ENCODE peak calls at places on chromosomes 13 and 19, in four cellular contexts. O is IMR-90, S is K562, J is astrocyte. K is an unnamed sample.

GRCh38 chr13:42486711-42487198 is 87.2 kb upstream of the TNFSF11 start:
- DNase-seq in J (peak; percentile 82), O (peak; percentile 71), S (no peak), K (no peak)

GRCh38 chr19:3683866-3684816 is 16.1 kb downstream of the PIP5K1C start:
- DNase-seq in O (peak; percentile 31), J (peak; percentile 91), S (peak; percentile 86), K (no peak)

GRCh38 chr13:111506621-111507020 is 186.2 kb downstream of the TEX29 start:
- DNase-seq in S (no peak), O (no peak), J (no peak), K (no peak)

GRCh38 chr13:36766295-36766694 is 52.7 kb upstream of the RFXAP start:
- DNase-seq in O (peak; percentile 47), J (peak; percentile 87), S (no peak), K (no peak)

GRCh38 chr13:22915442-22916082 is 265.2 kb upstream of the SGCG start:
- DNase-seq in J (peak; percentile 33), O (peak; percentile 17), S (peak; percentile 22), K (peak; percentile 43)

GRCh38 chr19:7873304-7874079 is 698 bp downstream of the PRR36 start:
- DNase-seq in O (no peak), S (no peak), J (no peak), K (no peak)

GRCh38 chr19:54460230-54461005 is 3.2 kb downstream of the LENG9 start:
- DNase-seq in J (no peak), S (peak; percentile 8), O (no peak), K (peak; percentile 22)

GRCh38 chr13:35961461-35962220 is 169.5 kb downstream of the DCLK1 start:
- DNase-seq in J (no peak), O (peak; percentile 13), S (no peak), K (no peak)

GRCh38 chr13:27542220-27542619 is 78.1 kb downstream of the LNX2 start:
- DNase-seq in O (no peak), S (no peak), J (no peak), K (no peak)

GRCh38 chr19:49580264-49581006 is at the start of gene NOSIP:
- DNase-seq in O (peak; percentile 97), S (peak; percentile 90), J (peak; percentile 94), K (peak; percentile 97)

GRCh38 chr13:100541882-100542545 is 46.6 kb downstream of the GGACT start:
- DNase-seq in O (no peak), S (no peak), J (no peak), K (peak; percentile 9)

GRCh38 chr13:19069684-19070397 is 111.8 kb downstream of the TUBA3C start:
- DNase-seq in O (no peak), J (no peak), S (no peak), K (no peak)

GRCh38 chr19:32977269-32977668 is 5.2 kb downstream of the FAAP24 start:
- DNase-seq in O (peak; percentile 36), J (no peak), S (no peak), K (peak; percentile 74)

GRCh38 chr13:56400774-56401173 is 739.9 kb upstream of the PRR20A start:
- DNase-seq in S (no peak), O (no peak), J (no peak), K (no peak)

GRCh38 chr19:49506575-49507105 is 5.8 kb upstream of the FCGRT start:
- DNase-seq in J (no peak), S (peak; percentile 84), O (no peak), K (peak; percentile 88)

GRCh38 chr13:32695602-32696250 is 109.5 kb downstream of the PDS5B start:
- DNase-seq in S (no peak), O (peak; percentile 2), J (peak; percentile 3), K (no peak)

GRCh38 chr19:30606114-30607050 is 234.2 kb downstream of the ZNF536 start:
- DNase-seq in S (no peak), J (no peak), O (no peak), K (no peak)

GRCh38 chr13:113476811-113477210 is 13.7 kb downstream of the DCUN1D2 start:
- DNase-seq in S (no peak), O (no peak), J (no peak), K (no peak)

GRCh38 chr13:84917252-84917878 is 881.9 kb downstream of the SLITRK6 start:
- DNase-seq in S (no peak), J (peak; percentile 19), O (peak; percentile 31), K (no peak)

GRCh38 chr19:34731019-34731829 is 2.8 kb upstream of the ZNF181 start:
- DNase-seq in S (peak; percentile 52), J (no peak), O (no peak), K (no peak)

GRCh38 chr13:40484981-40485380 is 181.5 kb downstream of the FOXO1 start:
- DNase-seq in S (no peak), O (no peak), J (no peak), K (no peak)

GRCh38 chr19:5313307-5313706 is 27.3 kb downstream of the PTPRS start:
- DNase-seq in S (no peak), J (no peak), O (no peak), K (no peak)

GRCh38 chr19:42170715-42171114 is 38.5 kb upstream of the POU2F2 start:
- DNase-seq in S (no peak), O (no peak), J (no peak), K (no peak)

GRCh38 chr13:37109080-37109678 is 3.7 kb upstream of the CSNK1A1L start:
- DNase-seq in S (no peak), O (peak; percentile 62), J (peak; percentile 21), K (no peak)

GRCh38 chr13:35724480-35724879 is 248.0 kb upstream of the MAB21L1 start:
- DNase-seq in J (no peak), S (no peak), O (no peak), K (no peak)

GRCh38 chr13:78875792-78876580 is 217.0 kb upstream of the OBI1 start:
- DNase-seq in J (no peak), O (no peak), S (no peak), K (no peak)

GRCh38 chr19:765179-765738 is 14.3 kb downstream of the MISP start:
- DNase-seq in J (no peak), O (no peak), S (no peak), K (no peak)

GRCh38 chr13:22549126-22549525 is 631.7 kb upstream of the SGCG start:
- DNase-seq in S (no peak), O (no peak), J (no peak), K (no peak)

GRCh38 chr19:16084067-16084685 is 7.9 kb downstream of the TPM4 start:
- DNase-seq in S (no peak), O (no peak), J (no peak), K (no peak)

GRCh38 chr13:22428188-22428828 is 752.5 kb upstream of the SGCG start:
- DNase-seq in S (no peak), O (no peak), J (no peak), K (no peak)

GRCh38 chr19:48350856-48351255 is 12.9 kb downstream of the TMEM143 start:
- DNase-seq in S (no peak), J (no peak), O (no peak), K (no peak)

GRCh38 chr19:49328741-49329140 is 3.8 kb upstream of the SLC6A16 start:
- DNase-seq in S (no peak), O (no peak), J (no peak), K (no peak)

GRCh38 chr19:38034153-38034835 is 127.3 kb downstream of the SIPA1L3 start:
- DNase-seq in O (peak; percentile 62), S (no peak), J (peak; percentile 86), K (no peak)

GRCh38 chr19:3554254-3555083 is 2.9 kb downstream of the MFSD12 start:
- DNase-seq in J (no peak), S (no peak), O (no peak), K (no peak)

DNA sequence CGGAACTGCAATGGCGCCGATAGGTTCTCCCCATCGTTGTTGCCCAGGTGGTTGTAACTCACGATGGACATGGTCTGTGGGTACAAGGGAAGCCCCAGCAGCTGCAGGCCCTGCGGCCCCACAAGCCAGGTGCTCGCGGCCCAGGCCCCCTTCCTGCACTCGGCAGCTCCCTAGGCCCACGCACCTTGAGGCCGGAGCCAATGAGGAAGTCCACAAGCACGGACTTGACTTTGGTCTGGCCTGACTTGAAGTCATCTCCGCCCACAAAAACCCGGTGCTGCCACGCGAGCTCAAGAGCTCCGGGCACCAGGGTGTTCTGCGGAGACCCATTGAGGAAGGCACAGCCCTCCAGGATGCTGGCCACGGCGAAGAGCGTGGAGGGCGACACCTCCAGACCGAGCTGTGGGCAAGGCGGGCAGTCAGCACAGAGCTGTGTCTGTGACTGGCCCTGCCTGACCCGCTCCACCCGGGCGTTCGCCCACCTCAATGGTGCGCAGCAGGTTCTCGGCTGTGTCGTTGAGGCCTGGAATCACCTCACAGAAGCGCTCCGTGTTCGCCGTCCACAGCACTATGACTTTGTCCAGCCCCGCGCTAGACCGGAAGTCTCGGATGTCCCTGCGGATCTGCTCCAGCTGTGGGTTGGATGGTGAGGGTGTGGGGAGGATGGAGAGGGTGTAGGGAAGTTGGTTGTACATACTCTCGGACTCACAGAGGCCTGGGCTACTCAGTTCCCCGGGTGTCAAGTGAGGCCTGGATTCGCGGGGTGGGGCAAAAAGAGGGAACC is 1.9 kb downstream of the ISYNA1 start:
- DNase-seq in J (no peak), O (no peak), S (no peak), K (no peak)
- H3K9ac ChIP-seq in J (no peak overlapping the region), O (no peak overlapping the region), S (peak overlapping the region; percentile 87), K (no peak overlapping the region)

DNA sequence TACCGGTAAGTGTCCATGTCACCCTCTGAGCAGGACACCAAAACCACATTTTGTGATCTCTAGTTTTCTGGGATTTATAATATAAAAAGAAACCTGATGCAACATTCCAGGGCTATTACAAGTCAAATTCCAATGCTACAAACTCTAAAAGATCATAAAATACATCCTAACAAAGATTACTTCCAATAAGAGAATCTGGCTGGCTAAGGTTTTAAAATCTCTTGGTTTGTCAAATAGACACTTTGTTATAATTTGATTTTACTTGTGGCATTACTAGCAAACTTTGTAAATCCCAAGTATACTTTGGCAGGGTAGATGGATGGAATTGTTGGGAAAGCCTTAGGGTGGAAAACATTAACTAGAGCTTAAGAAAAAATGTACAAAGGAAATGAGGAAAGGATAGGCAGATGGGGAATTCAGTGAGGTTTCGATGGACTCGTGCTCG is 74.0 kb upstream of the POMP start:
- DNase-seq in O (peak; percentile 71), S (no peak), J (peak; percentile 55), K (no peak)
- H3K9ac ChIP-seq in O (peak overlapping the region; percentile 59), S (no peak overlapping the region), J (no peak overlapping the region), K (no peak overlapping the region)

DNA sequence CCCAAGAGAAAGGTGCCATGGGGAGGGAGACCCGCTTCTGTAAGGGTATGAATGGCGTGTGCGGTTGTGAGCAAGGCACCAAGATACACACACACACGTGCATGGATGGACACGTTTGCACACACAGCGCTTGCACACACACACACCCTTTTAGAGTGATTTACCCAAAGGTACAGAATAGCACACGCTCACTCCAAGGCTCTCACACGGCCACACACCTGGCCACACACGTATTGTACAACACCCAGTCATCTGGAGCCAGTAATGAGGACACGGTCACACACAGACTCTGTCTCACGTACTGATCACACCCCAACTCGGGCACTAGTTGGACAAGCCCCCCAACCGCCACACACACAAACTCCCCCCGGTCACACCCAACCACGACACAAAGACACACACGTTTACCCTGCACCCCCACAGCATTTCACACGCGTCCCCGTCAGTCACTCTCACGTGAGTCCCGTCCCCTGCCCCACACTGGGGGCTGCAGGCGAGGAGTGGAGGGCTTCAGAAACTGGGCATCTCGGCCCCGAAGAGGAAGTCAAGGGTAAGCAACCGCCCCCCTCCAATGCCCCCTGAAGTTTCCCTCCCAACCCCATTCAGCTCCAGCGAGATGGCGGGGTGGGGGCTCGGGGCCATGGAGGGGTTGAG is 779 bp downstream of the OLFM2 start:
- DNase-seq in O (no peak), J (no peak), S (no peak), K (no peak)
- H3K9ac ChIP-seq in O (peak overlapping the region; percentile 49), J (no peak overlapping the region), S (no peak overlapping the region), K (no peak overlapping the region)

GRCh38 chr13:20159646-20160345 is 1.1 kb downstream of the GJA3 start:
- DNase-seq in O (peak; percentile 64), J (peak; percentile 40), S (no peak), K (no peak)
- H3K9ac ChIP-seq in O (peak overlapping the region; percentile 79), J (peak overlapping the region; percentile 45), S (no peak overlapping the region), K (no peak overlapping the region)

K was measured in colonic mucosa.